ENCODE peak calls at places on chromosomes 3 and 15, in four cellular contexts. One of them, this sample, is unnamed. For H3K27me3 and H3K36me3, the result is how much of the 10 kb centered on the place peaks cover.

GRCh38 chr15:80913541-80913940 is 76.1 kb downstream of the MESD start:
- DNase-seq in neural progenitor cell: no peak
- DNase-seq in BJ: no peak
- DNase-seq in fibroblast of lung: no peak
- DNase-seq in this sample: no peak

GRCh38 chr3:140408252-140408651 is 269.6 kb upstream of the TRIM42 start:
- DNase-seq in BJ: no peak
- DNase-seq in neural progenitor cell: no peak
- DNase-seq in fibroblast of lung: no peak
- DNase-seq in this sample: no peak

GRCh38 chr3:185711255-185711870 is 113.5 kb downstream of the IGF2BP2 start:
- DNase-seq in neural progenitor cell: no peak
- DNase-seq in fibroblast of lung: peak
- DNase-seq in BJ: no peak
- DNase-seq in this sample: no peak

GRCh38 chr3:56260262-56260661 is 208.0 kb downstream of the ERC2 start:
- DNase-seq in fibroblast of lung: no peak
- DNase-seq in BJ: no peak
- DNase-seq in neural progenitor cell: no peak
- DNase-seq in this sample: peak

GRCh38 chr3:87797872-87798566 is 260.8 kb downstream of the CGGBP1 start:
- DNase-seq in neural progenitor cell: no peak
- DNase-seq in BJ: no peak
- DNase-seq in fibroblast of lung: no peak
- DNase-seq in this sample: no peak

GRCh38 chr3:122767690-122768372 is 25.8 kb downstream of the HSPBAP1 start:
- DNase-seq in BJ: no peak
- DNase-seq in neural progenitor cell: no peak
- DNase-seq in fibroblast of lung: no peak
- DNase-seq in this sample: no peak

GRCh38 chr15:98842192-98842972 is 165.2 kb downstream of the PGPEP1L start:
- DNase-seq in neural progenitor cell: no peak
- DNase-seq in fibroblast of lung: no peak
- DNase-seq in BJ: no peak
- DNase-seq in this sample: no peak

GRCh38 chr3:172980849-172981248 is 160.2 kb downstream of the SPATA16 start:
- DNase-seq in BJ: no peak
- DNase-seq in fibroblast of lung: peak
- DNase-seq in neural progenitor cell: no peak
- DNase-seq in this sample: no peak

GRCh38 chr3:195154793-195155535 is 116.0 kb downstream of the XXYLT1 start:
- DNase-seq in BJ: peak
- DNase-seq in fibroblast of lung: peak
- DNase-seq in neural progenitor cell: no peak
- DNase-seq in this sample: peak

GRCh38 chr3:172595648-172596393 is 72.6 kb upstream of the TNFSF10 start:
- DNase-seq in fibroblast of lung: peak
- DNase-seq in neural progenitor cell: peak
- DNase-seq in BJ: no peak
- DNase-seq in this sample: peak

GRCh38 chr15:64596701-64597468 is 136.5 kb downstream of the ZNF609 start:
- DNase-seq in BJ: no peak
- DNase-seq in fibroblast of lung: peak
- DNase-seq in neural progenitor cell: peak
- DNase-seq in this sample: peak

GRCh38 chr15:68635142-68635541 is 56.3 kb downstream of the CORO2B start:
- DNase-seq in BJ: no peak
- DNase-seq in neural progenitor cell: no peak
- DNase-seq in fibroblast of lung: no peak
- DNase-seq in this sample: no peak

GRCh38 chr3:135908225-135908624 is 57.3 kb upstream of the PPP2R3A start:
- DNase-seq in fibroblast of lung: peak
- DNase-seq in neural progenitor cell: no peak
- DNase-seq in BJ: no peak
- DNase-seq in this sample: no peak

GRCh38 chr3:197327701-197328100 is 29.3 kb upstream of the DLG1 start:
- DNase-seq in neural progenitor cell: no peak
- DNase-seq in fibroblast of lung: no peak
- DNase-seq in BJ: no peak
- DNase-seq in this sample: no peak

GRCh38 chr15:83129791-83130190 is 22.3 kb downstream of the TM6SF1 start:
- DNase-seq in neural progenitor cell: no peak
- DNase-seq in BJ: no peak
- DNase-seq in fibroblast of lung: no peak
- DNase-seq in this sample: no peak

GRCh38 chr3:180467177-180467576 is 134.8 kb upstream of the TTC14 start:
- DNase-seq in fibroblast of lung: peak
- DNase-seq in BJ: no peak
- DNase-seq in neural progenitor cell: no peak
- DNase-seq in this sample: no peak

GRCh38 chr3:193040836-193041672 is 123.4 kb upstream of the MB21D2 start:
- DNase-seq in neural progenitor cell: peak
- DNase-seq in fibroblast of lung: peak
- DNase-seq in BJ: no peak
- DNase-seq in this sample: peak

GRCh38 chr3:123096701-123097100 is 29.9 kb downstream of the PDIA5 start:
- DNase-seq in BJ: peak
- DNase-seq in fibroblast of lung: peak
- DNase-seq in neural progenitor cell: no peak
- DNase-seq in this sample: no peak

GRCh38 chr15:92693922-92694331 is 38.4 kb upstream of the FAM174B start:
- DNase-seq in BJ: no peak
- DNase-seq in fibroblast of lung: peak
- DNase-seq in neural progenitor cell: peak
- DNase-seq in this sample: peak

GRCh38 chr15:20358066-20358780 is 183.4 kb downstream of the GOLGA6L6 start:
- DNase-seq in BJ: no peak
- DNase-seq in neural progenitor cell: no peak
- DNase-seq in fibroblast of lung: no peak
- DNase-seq in this sample: peak

GRCh38 chr3:113254171-113254947 is 43.0 kb downstream of the BOC start:
- DNase-seq in BJ: no peak
- DNase-seq in neural progenitor cell: peak
- DNase-seq in fibroblast of lung: no peak
- DNase-seq in this sample: no peak

GRCh38 chr3:191792580-191792979 is 331.6 kb downstream of the PYDC2 start:
- DNase-seq in BJ: no peak
- DNase-seq in neural progenitor cell: no peak
- DNase-seq in fibroblast of lung: peak
- DNase-seq in this sample: no peak

GRCh38 chr3:127706785-127707351 is 34.1 kb downstream of the ABTB1 start:
- DNase-seq in neural progenitor cell: no peak
- DNase-seq in fibroblast of lung: no peak
- DNase-seq in BJ: no peak
- DNase-seq in this sample: no peak

GRCh38 chr15:47576921-47577474 is 140.3 kb upstream of the SEMA6D start:
- DNase-seq in neural progenitor cell: no peak
- DNase-seq in BJ: no peak
- DNase-seq in fibroblast of lung: no peak
- DNase-seq in this sample: no peak

GRCh38 chr3:172562881-172563835 is 39.9 kb upstream of the TNFSF10 start:
- DNase-seq in BJ: peak
- DNase-seq in fibroblast of lung: peak
- DNase-seq in neural progenitor cell: no peak
- DNase-seq in this sample: no peak

GRCh38 chr3:126893651-126894050 is 89.3 kb upstream of the PLXNA1 start:
- DNase-seq in BJ: no peak
- DNase-seq in fibroblast of lung: no peak
- DNase-seq in neural progenitor cell: no peak
- DNase-seq in this sample: no peak

GRCh38 chr15:67914537-67915373 is 74.9 kb upstream of the RNU6-1 start:
- DNase-seq in BJ: no peak
- DNase-seq in neural progenitor cell: peak
- DNase-seq in fibroblast of lung: peak
- DNase-seq in this sample: peak

GRCh38 chr3:125478321-125478720 is 41.7 kb downstream of the SNX4 start:
- DNase-seq in BJ: no peak
- DNase-seq in fibroblast of lung: peak
- DNase-seq in neural progenitor cell: no peak
- DNase-seq in this sample: no peak

GRCh38 chr3:66153961-66154923 is 66.6 kb upstream of the SLC25A26 start:
- DNase-seq in BJ: no peak
- DNase-seq in neural progenitor cell: peak
- DNase-seq in fibroblast of lung: peak
- DNase-seq in this sample: no peak
- H3K4me3 ChIP-seq in BJ: peak
- H3K4me3 ChIP-seq in neural progenitor cell: peak
- H3K4me3 ChIP-seq in fibroblast of lung: peak
- H3K4me3 ChIP-seq in this sample: no peak

DNA sequence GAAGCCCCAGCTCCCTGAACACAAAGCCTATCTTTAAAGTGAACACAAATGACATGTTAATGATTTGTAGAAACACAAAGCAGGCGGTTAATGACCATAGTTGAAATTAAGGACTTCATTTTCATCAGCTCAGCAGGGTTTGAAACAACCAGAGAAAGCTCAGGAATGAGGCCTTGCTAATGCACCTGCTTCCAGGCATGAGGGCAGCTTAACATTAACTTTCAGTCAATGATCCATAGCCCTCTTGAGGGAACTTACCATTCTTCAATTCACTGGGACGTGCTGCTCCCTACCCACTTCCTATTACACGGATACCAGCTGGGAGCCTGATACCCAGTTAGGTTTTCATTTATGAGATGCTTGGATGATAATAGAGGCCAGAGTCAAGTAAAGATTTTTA is 427.3 kb upstream of the CBLB start:
- DNase-seq in neural progenitor cell: peak
- DNase-seq in BJ: no peak
- DNase-seq in fibroblast of lung: no peak
- DNase-seq in this sample: no peak
- H3K27me3 ChIP-seq in neural progenitor cell: under half
- H3K27me3 ChIP-seq in BJ: under half
- H3K27me3 ChIP-seq in fibroblast of lung: under half
- H3K27me3 ChIP-seq in this sample: under half

DNA sequence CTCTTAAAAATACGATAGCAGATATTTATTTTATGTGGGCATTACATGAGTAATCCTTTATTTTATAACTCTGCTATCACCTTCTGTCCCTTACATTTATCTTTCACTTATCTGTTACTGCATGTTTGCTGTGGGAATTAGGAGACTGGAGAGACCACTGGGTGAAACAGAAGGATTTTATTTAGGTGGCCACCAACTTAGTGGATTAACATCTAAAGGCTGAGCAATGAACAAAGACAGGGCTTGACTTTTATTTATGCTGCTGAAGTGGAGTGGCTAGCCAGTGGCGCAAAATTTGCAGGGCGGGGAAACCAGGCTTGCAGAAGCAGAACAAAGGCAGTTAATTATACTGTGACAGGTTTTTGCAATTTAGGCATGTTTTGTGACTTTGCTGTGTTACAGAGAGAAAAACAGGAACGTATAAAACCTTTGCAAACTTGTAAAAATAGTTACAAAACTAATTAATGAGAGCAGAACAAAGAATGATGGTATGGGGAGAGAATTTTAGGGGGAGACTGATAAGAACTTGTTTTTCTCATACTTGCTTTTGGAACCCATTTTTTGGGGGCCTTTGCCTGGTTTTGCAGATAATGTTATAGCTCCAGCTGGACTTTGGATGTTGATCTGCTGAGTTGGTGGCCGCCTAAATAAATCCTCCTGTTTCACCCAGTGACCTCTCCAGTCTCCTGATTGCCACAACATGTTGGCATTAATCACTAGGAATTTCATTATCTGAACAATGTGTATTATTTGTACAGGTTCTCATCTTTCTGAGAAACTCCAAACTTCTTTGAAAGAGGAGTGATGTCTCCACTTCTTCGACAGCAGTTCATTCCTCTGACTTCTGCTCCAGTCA is 18.0 kb downstream of the KLHL24 start:
- DNase-seq in neural progenitor cell: peak
- DNase-seq in fibroblast of lung: no peak
- DNase-seq in BJ: no peak
- DNase-seq in this sample: no peak
- H3K36me3 ChIP-seq in neural progenitor cell: under half
- H3K36me3 ChIP-seq in fibroblast of lung: under half
- H3K36me3 ChIP-seq in BJ: under half
- H3K36me3 ChIP-seq in this sample: under half

GRCh38 chr15:40405501-40406381 is at the start of gene IVD:
- DNase-seq in BJ: peak
- DNase-seq in fibroblast of lung: peak
- DNase-seq in neural progenitor cell: peak
- DNase-seq in this sample: peak

GRCh38 chr15:40409366-40409765 is 3.8 kb downstream of the IVD start:
- DNase-seq in neural progenitor cell: no peak
- DNase-seq in BJ: no peak
- DNase-seq in fibroblast of lung: no peak
- DNase-seq in this sample: no peak

GRCh38 chr15:40410476-40410875 is 4.9 kb downstream of the IVD start:
- DNase-seq in fibroblast of lung: no peak
- DNase-seq in neural progenitor cell: no peak
- DNase-seq in BJ: no peak
- DNase-seq in this sample: no peak

GRCh38 chr15:40412095-40412759 is 6.6 kb downstream of the IVD start:
- DNase-seq in BJ: no peak
- DNase-seq in neural progenitor cell: no peak
- DNase-seq in fibroblast of lung: no peak
- DNase-seq in this sample: no peak

GRCh38 chr15:40407343-40407990 is 1.9 kb downstream of the IVD start:
- DNase-seq in fibroblast of lung: no peak
- DNase-seq in BJ: no peak
- DNase-seq in neural progenitor cell: no peak
- DNase-seq in this sample: no peak
- H3K4me3 ChIP-seq in fibroblast of lung: no peak
- H3K4me3 ChIP-seq in BJ: no peak
- H3K4me3 ChIP-seq in neural progenitor cell: peak
- H3K4me3 ChIP-seq in this sample: no peak